ENCODE peak calls at places on chromosomes 3 and 15, in seven cellular contexts. M is anterior cingulate cortex, O is M059J, C is IMR-90, D is HS-5, E is EH, R is islet precursor cell. L is an unnamed sample.

GRCh38 chr3:157436583-157437300 is at the start of gene PTX3:
- DNase-seq in M (no peak), O (peak; percentile 96), C (peak; percentile 94), D (no peak), E (peak; percentile 80), R (no peak), L (peak; percentile 95)

GRCh38 chr3:9917820-9918219 is 922 bp downstream of the IL17RC start:
- DNase-seq in M (no peak), O (no peak), C (no peak), D (no peak), E (no peak), R (no peak), L (no peak)

GRCh38 chr3:194439915-194440550 is 41.0 kb upstream of the GP5 start:
- DNase-seq in M (no peak), O (no peak), C (no peak), D (no peak), E (no peak), R (no peak), L (peak; percentile 7)

GRCh38 chr3:129702934-129703712 is 96.6 kb upstream of the PLXND1 start:
- DNase-seq in M (no peak), O (peak; percentile 59), C (peak; percentile 6), D (no peak), E (peak; percentile 51), R (no peak), L (no peak)

GRCh38 chr3:19399836-19400235 is 251.5 kb downstream of the KCNH8 start:
- DNase-seq in M (no peak), O (no peak), C (no peak), D (no peak), E (no peak), R (peak; percentile 50), L (no peak)

GRCh38 chr3:51830986-51831385 is 30.4 kb upstream of the IQCF2 start:
- DNase-seq in M (no peak), O (no peak), C (no peak), D (no peak), E (no peak), R (no peak), L (no peak)

GRCh38 chr3:52230461-52230860 is 5.0 kb upstream of the TLR9 start:
- DNase-seq in M (no peak), O (no peak), C (no peak), D (no peak), E (no peak), R (no peak), L (no peak)

GRCh38 chr15:74523982-74524381 is 17.0 kb upstream of the ARID3B start:
- DNase-seq in M (no peak), O (peak; percentile 73), C (peak; percentile 40), D (no peak), E (peak; percentile 8), R (no peak), L (no peak)

GRCh38 chr3:123286308-123287023 is 84.7 kb downstream of the SEC22A start:
- DNase-seq in M (no peak), O (peak; percentile 71), C (peak; percentile 68), D (no peak), E (peak; percentile 75), R (peak; percentile 91), L (peak; percentile 78)

GRCh38 chr15:86570738-86571137 is 491.1 kb downstream of the AGBL1 start:
- DNase-seq in M (no peak), O (no peak), C (no peak), D (no peak), E (no peak), R (no peak), L (no peak)

GRCh38 chr3:41974223-41974622 is 12.3 kb upstream of the ULK4 start:
- DNase-seq in M (no peak), O (no peak), C (no peak), D (no peak), E (no peak), R (no peak), L (no peak)

GRCh38 chr3:107938128-107938527 is 152.7 kb downstream of the CD47 start:
- DNase-seq in M (no peak), O (peak; percentile 65), C (peak; percentile 42), D (peak; percentile 64), E (peak; percentile 44), R (peak; percentile 58), L (peak; percentile 72)

GRCh38 chr3:197736010-197736490 is 654 bp downstream of the RUBCN start:
- DNase-seq in M (no peak), O (peak; percentile 60), C (no peak), D (no peak), E (peak; percentile 46), R (peak; percentile 78), L (no peak)

GRCh38 chr3:138409171-138409570 is 25.2 kb upstream of the ESYT3 start:
- DNase-seq in M (no peak), O (no peak), C (peak; percentile 6), D (no peak), E (peak; percentile 51), R (no peak), L (no peak)

GRCh38 chr3:56796996-56797395 is 4.8 kb downstream of the ARHGEF3 start:
- DNase-seq in M (no peak), O (no peak), C (no peak), D (no peak), E (no peak), R (no peak), L (no peak)

GRCh38 chr3:130658666-130659065 is 88.0 kb downstream of the PIK3R4 start:
- DNase-seq in M (no peak), O (peak; percentile 90), C (peak; percentile 36), D (no peak), E (peak; percentile 67), R (peak; percentile 74), L (no peak)

GRCh38 chr3:177468331-177468730 is 271.0 kb upstream of the TBL1XR1 start:
- DNase-seq in M (no peak), O (peak; percentile 100), C (peak; percentile 96), D (peak; percentile 41), E (peak; percentile 98), R (peak; percentile 91), L (no peak)

GRCh38 chr15:35491999-35492398 is 54.0 kb downstream of the DPH6 start:
- DNase-seq in M (no peak), O (no peak), C (no peak), D (no peak), E (no peak), R (no peak), L (no peak)

GRCh38 chr3:173529062-173529711 is 131.6 kb downstream of the NLGN1 start:
- DNase-seq in M (no peak), O (peak; percentile 15), C (peak; percentile 4), D (no peak), E (peak; percentile 15), R (peak; percentile 69), L (peak; percentile 40)

GRCh38 chr15:78159395-78159794 is 10.2 kb downstream of the IDH3A start:
- DNase-seq in M (no peak), O (no peak), C (no peak), D (no peak), E (no peak), R (no peak), L (no peak)

GRCh38 chr3:63056932-63057331 is 181.7 kb upstream of the CADPS start:
- DNase-seq in M (no peak), O (no peak), C (no peak), D (no peak), E (no peak), R (no peak), L (no peak)

GRCh38 chr3:82509106-82509842 is 747.8 kb upstream of the GBE1 start:
- DNase-seq in M (no peak), O (no peak), C (no peak), D (no peak), E (no peak), R (no peak), L (no peak)

GRCh38 chr3:150216041-150216811 is 191.9 kb upstream of the TSC22D2 start:
- DNase-seq in M (no peak), O (peak; percentile 89), C (peak; percentile 61), D (no peak), E (peak; percentile 89), R (peak; percentile 93), L (peak; percentile 85)

GRCh38 chr3:151145713-151146070 is 57.3 kb downstream of the GPR171 start:
- DNase-seq in M (no peak), O (no peak), C (no peak), D (no peak), E (no peak), R (no peak), L (no peak)

GRCh38 chr15:99371180-99372103 is 120.2 kb downstream of the LRRC28 start:
- DNase-seq in M (no peak), O (no peak), C (peak; percentile 23), D (no peak), E (peak; percentile 11), R (no peak), L (peak; percentile 68)

GRCh38 chr3:146550743-146551510 is 6.5 kb upstream of the PLSCR1 start:
- DNase-seq in M (no peak), O (peak; percentile 92), C (peak; percentile 96), D (peak; percentile 84), E (peak; percentile 84), R (no peak), L (peak; percentile 89)

GRCh38 chr3:133457465-133458067 is 57.7 kb downstream of the BFSP2 start:
- DNase-seq in M (no peak), O (no peak), C (no peak), D (no peak), E (no peak), R (no peak), L (no peak)

GRCh38 chr3:127671523-127672428 is 976 bp upstream of the ABTB1 start:
- DNase-seq in M (no peak), O (no peak), C (no peak), D (no peak), E (peak; percentile 23), R (peak; percentile 49), L (peak; percentile 11)

GRCh38 chr3:130442284-130442683 is 74.7 kb upstream of the COL6A6 start:
- DNase-seq in M (no peak), O (no peak), C (no peak), D (no peak), E (no peak), R (no peak), L (no peak)

GRCh38 chr3:149152420-149152819 is 23.0 kb downstream of the HPS3 start:
- DNase-seq in M (no peak), O (peak; percentile 83), C (peak; percentile 69), D (no peak), E (peak; percentile 41), R (peak; percentile 62), L (no peak)

GRCh38 chr3:27905625-27906024 is 183.5 kb upstream of the EOMES start:
- DNase-seq in M (no peak), O (no peak), C (no peak), D (no peak), E (no peak), R (no peak), L (no peak)

GRCh38 chr15:93038064-93038705 is 50.8 kb downstream of the RGMA start:
- DNase-seq in M (no peak), O (no peak), C (no peak), D (no peak), E (no peak), R (no peak), L (no peak)